ENCODE peak calls at places on chromosomes 1 and 21, in six cellular contexts. One of them, this sample, is unnamed. For H3K4me1, the result is how much of the 10 kb centered on the place peaks cover.

GRCh38 chr1:38246955-38247952 is 200.7 kb upstream of the POU3F1 start:
- DNase-seq in ascending aorta: no peak
- DNase-seq in fibroblast of lung: peak
- DNase-seq in kidney: peak
- DNase-seq in Karpas-422: no peak
- DNase-seq in GM23248: peak
- DNase-seq in this sample: no peak

GRCh38 chr1:218464871-218465270 is 119.7 kb downstream of the TGFB2 start:
- DNase-seq in Karpas-422: no peak
- DNase-seq in GM23248: peak
- DNase-seq in kidney: no peak
- DNase-seq in ascending aorta: no peak
- DNase-seq in fibroblast of lung: no peak
- DNase-seq in this sample: no peak

GRCh38 chr1:164480285-164480907 is 78.6 kb upstream of the PBX1 start:
- DNase-seq in kidney: no peak
- DNase-seq in ascending aorta: no peak
- DNase-seq in Karpas-422: no peak
- DNase-seq in GM23248: no peak
- DNase-seq in fibroblast of lung: no peak
- DNase-seq in this sample: no peak

GRCh38 chr1:109242387-109242786 is 7.0 kb upstream of the CELSR2 start:
- DNase-seq in ascending aorta: no peak
- DNase-seq in Karpas-422: no peak
- DNase-seq in fibroblast of lung: peak
- DNase-seq in kidney: no peak
- DNase-seq in GM23248: peak
- DNase-seq in this sample: peak

GRCh38 chr1:59063501-59063900 is 233.4 kb upstream of the FGGY start:
- DNase-seq in ascending aorta: no peak
- DNase-seq in Karpas-422: no peak
- DNase-seq in GM23248: no peak
- DNase-seq in kidney: no peak
- DNase-seq in fibroblast of lung: no peak
- DNase-seq in this sample: no peak

GRCh38 chr1:36856126-36856525 is 178.2 kb downstream of the GRIK3 start:
- DNase-seq in Karpas-422: no peak
- DNase-seq in ascending aorta: no peak
- DNase-seq in GM23248: no peak
- DNase-seq in kidney: no peak
- DNase-seq in fibroblast of lung: no peak
- DNase-seq in this sample: no peak

GRCh38 chr1:95562230-95562629 is 328.2 kb downstream of the RWDD3 start:
- DNase-seq in GM23248: no peak
- DNase-seq in ascending aorta: no peak
- DNase-seq in fibroblast of lung: no peak
- DNase-seq in Karpas-422: no peak
- DNase-seq in kidney: no peak
- DNase-seq in this sample: no peak

GRCh38 chr1:164806531-164806930 is 247.5 kb downstream of the PBX1 start:
- DNase-seq in GM23248: no peak
- DNase-seq in fibroblast of lung: no peak
- DNase-seq in kidney: no peak
- DNase-seq in Karpas-422: no peak
- DNase-seq in ascending aorta: no peak
- DNase-seq in this sample: no peak

GRCh38 chr1:83086986-83087512 is 911.9 kb downstream of the TTLL7 start:
- DNase-seq in GM23248: no peak
- DNase-seq in ascending aorta: no peak
- DNase-seq in Karpas-422: no peak
- DNase-seq in fibroblast of lung: no peak
- DNase-seq in kidney: no peak
- DNase-seq in this sample: no peak

GRCh38 chr1:189131576-189131975 is 1346.1 kb downstream of the BRINP3 start:
- DNase-seq in ascending aorta: no peak
- DNase-seq in fibroblast of lung: no peak
- DNase-seq in kidney: no peak
- DNase-seq in Karpas-422: no peak
- DNase-seq in GM23248: no peak
- DNase-seq in this sample: no peak

GRCh38 chr1:155177192-155177917 is 3.7 kb downstream of the TRIM46 start:
- DNase-seq in kidney: peak
- DNase-seq in fibroblast of lung: no peak
- DNase-seq in Karpas-422: peak
- DNase-seq in GM23248: no peak
- DNase-seq in ascending aorta: peak
- DNase-seq in this sample: no peak

GRCh38 chr1:1947493-1947892 is 28.4 kb upstream of the TMEM52 start:
- DNase-seq in ascending aorta: no peak
- DNase-seq in Karpas-422: no peak
- DNase-seq in GM23248: no peak
- DNase-seq in kidney: peak
- DNase-seq in fibroblast of lung: no peak
- DNase-seq in this sample: peak

GRCh38 chr1:73998348-73998959 is 199.5 kb downstream of the LRRIQ3 start:
- DNase-seq in kidney: no peak
- DNase-seq in ascending aorta: no peak
- DNase-seq in GM23248: peak
- DNase-seq in fibroblast of lung: peak
- DNase-seq in Karpas-422: peak
- DNase-seq in this sample: no peak

GRCh38 chr21:31972622-31973021 is 99.8 kb downstream of the HUNK start:
- DNase-seq in kidney: no peak
- DNase-seq in GM23248: no peak
- DNase-seq in ascending aorta: no peak
- DNase-seq in fibroblast of lung: no peak
- DNase-seq in Karpas-422: no peak
- DNase-seq in this sample: no peak

GRCh38 chr1:84060781-84061180 is 61.8 kb upstream of the TTLL7 start:
- DNase-seq in fibroblast of lung: no peak
- DNase-seq in kidney: no peak
- DNase-seq in GM23248: no peak
- DNase-seq in ascending aorta: no peak
- DNase-seq in Karpas-422: no peak
- DNase-seq in this sample: no peak

GRCh38 chr1:145906954-145907755 is 2.7 kb downstream of the ITGA10 start:
- DNase-seq in Karpas-422: no peak
- DNase-seq in GM23248: peak
- DNase-seq in fibroblast of lung: no peak
- DNase-seq in ascending aorta: peak
- DNase-seq in kidney: no peak
- DNase-seq in this sample: no peak

GRCh38 chr1:165726169-165726568 is 27.8 kb upstream of the ALDH9A1 start:
- DNase-seq in GM23248: no peak
- DNase-seq in kidney: no peak
- DNase-seq in ascending aorta: no peak
- DNase-seq in Karpas-422: no peak
- DNase-seq in fibroblast of lung: no peak
- DNase-seq in this sample: no peak

GRCh38 chr21:43868461-43868860 is 3.4 kb downstream of the AGPAT3 start:
- DNase-seq in kidney: no peak
- DNase-seq in fibroblast of lung: no peak
- DNase-seq in Karpas-422: no peak
- DNase-seq in GM23248: no peak
- DNase-seq in ascending aorta: no peak
- DNase-seq in this sample: no peak

GRCh38 chr1:29651684-29652665 is 415.7 kb downstream of the PTPRU start:
- DNase-seq in fibroblast of lung: no peak
- DNase-seq in Karpas-422: no peak
- DNase-seq in kidney: no peak
- DNase-seq in GM23248: peak
- DNase-seq in ascending aorta: peak
- DNase-seq in this sample: no peak

GRCh38 chr1:224641030-224641429 is 24.9 kb downstream of the CNIH3 start:
- DNase-seq in ascending aorta: no peak
- DNase-seq in kidney: no peak
- DNase-seq in Karpas-422: no peak
- DNase-seq in GM23248: no peak
- DNase-seq in fibroblast of lung: no peak
- DNase-seq in this sample: no peak

GRCh38 chr1:103616362-103616761 is 865 bp upstream of the AMY2A start:
- DNase-seq in GM23248: no peak
- DNase-seq in fibroblast of lung: no peak
- DNase-seq in Karpas-422: no peak
- DNase-seq in kidney: no peak
- DNase-seq in ascending aorta: no peak
- DNase-seq in this sample: no peak

GRCh38 chr1:162373541-162374375 is 2.9 kb downstream of the SPATA46 start:
- DNase-seq in fibroblast of lung: no peak
- DNase-seq in Karpas-422: no peak
- DNase-seq in kidney: no peak
- DNase-seq in ascending aorta: no peak
- DNase-seq in GM23248: peak
- DNase-seq in this sample: no peak

GRCh38 chr1:214844319-214844718 is 238.2 kb upstream of the KCNK2 start:
- DNase-seq in kidney: no peak
- DNase-seq in Karpas-422: no peak
- DNase-seq in fibroblast of lung: no peak
- DNase-seq in GM23248: no peak
- DNase-seq in ascending aorta: no peak
- DNase-seq in this sample: no peak

GRCh38 chr1:214840366-214840765 is 237.4 kb downstream of the CENPF start:
- DNase-seq in kidney: no peak
- DNase-seq in GM23248: peak
- DNase-seq in Karpas-422: no peak
- DNase-seq in fibroblast of lung: peak
- DNase-seq in ascending aorta: no peak
- DNase-seq in this sample: no peak

GRCh38 chr1:214846276-214846675 is 236.3 kb upstream of the KCNK2 start:
- DNase-seq in ascending aorta: no peak
- DNase-seq in fibroblast of lung: no peak
- DNase-seq in Karpas-422: no peak
- DNase-seq in GM23248: no peak
- DNase-seq in kidney: no peak
- DNase-seq in this sample: no peak

GRCh38 chr1:214842856-214843255 is 239.7 kb upstream of the KCNK2 start:
- DNase-seq in GM23248: peak
- DNase-seq in kidney: no peak
- DNase-seq in ascending aorta: no peak
- DNase-seq in Karpas-422: no peak
- DNase-seq in fibroblast of lung: no peak
- DNase-seq in this sample: no peak

GRCh38 chr1:214843281-214843680 is 239.3 kb upstream of the KCNK2 start:
- DNase-seq in kidney: no peak
- DNase-seq in fibroblast of lung: no peak
- DNase-seq in Karpas-422: no peak
- DNase-seq in ascending aorta: no peak
- DNase-seq in GM23248: peak
- DNase-seq in this sample: no peak
- H3K27ac ChIP-seq in kidney: no peak
- H3K27ac ChIP-seq in fibroblast of lung: no peak
- H3K27ac ChIP-seq in Karpas-422: no peak
- H3K27ac ChIP-seq in ascending aorta: no peak
- H3K27ac ChIP-seq in GM23248: peak
- H3K27ac ChIP-seq in this sample: no peak

GRCh38 chr1:27577504-27578188 is 26.3 kb downstream of the AHDC1 start:
- DNase-seq in kidney: no peak
- DNase-seq in Karpas-422: no peak
- DNase-seq in GM23248: no peak
- DNase-seq in fibroblast of lung: peak
- DNase-seq in ascending aorta: no peak
- DNase-seq in this sample: peak
- H3K4me1 ChIP-seq in kidney: under half
- H3K4me1 ChIP-seq in Karpas-422: under half
- H3K4me1 ChIP-seq in GM23248: half or more
- H3K4me1 ChIP-seq in fibroblast of lung: under half
- H3K4me1 ChIP-seq in ascending aorta: under half
- H3K4me1 ChIP-seq in this sample: under half

GRCh38 chr1:8169364-8170058 is 143.4 kb upstream of the ERRFI1 start:
- DNase-seq in Karpas-422: no peak
- DNase-seq in fibroblast of lung: peak
- DNase-seq in kidney: peak
- DNase-seq in ascending aorta: no peak
- DNase-seq in GM23248: peak
- DNase-seq in this sample: peak
- H3K27ac ChIP-seq in Karpas-422: no peak
- H3K27ac ChIP-seq in fibroblast of lung: peak
- H3K27ac ChIP-seq in kidney: peak
- H3K27ac ChIP-seq in ascending aorta: no peak
- H3K27ac ChIP-seq in GM23248: peak
- H3K27ac ChIP-seq in this sample: no peak

GRCh38 chr21:45108034-45108790 is 33.8 kb downstream of the ADARB1 start:
- DNase-seq in Karpas-422: no peak
- DNase-seq in kidney: no peak
- DNase-seq in ascending aorta: no peak
- DNase-seq in GM23248: no peak
- DNase-seq in fibroblast of lung: no peak
- DNase-seq in this sample: no peak

GRCh38 chr21:45108808-45109800 is 34.7 kb downstream of the ADARB1 start:
- DNase-seq in Karpas-422: no peak
- DNase-seq in GM23248: no peak
- DNase-seq in kidney: no peak
- DNase-seq in ascending aorta: no peak
- DNase-seq in fibroblast of lung: no peak
- DNase-seq in this sample: no peak

GRCh38 chr21:45103966-45104520 is 29.7 kb downstream of the ADARB1 start:
- DNase-seq in Karpas-422: no peak
- DNase-seq in kidney: no peak
- DNase-seq in fibroblast of lung: no peak
- DNase-seq in GM23248: no peak
- DNase-seq in ascending aorta: no peak
- DNase-seq in this sample: no peak

GRCh38 chr21:45104560-45104959 is 30.2 kb downstream of the ADARB1 start:
- DNase-seq in kidney: no peak
- DNase-seq in ascending aorta: no peak
- DNase-seq in Karpas-422: no peak
- DNase-seq in GM23248: peak
- DNase-seq in fibroblast of lung: no peak
- DNase-seq in this sample: peak

DNA sequence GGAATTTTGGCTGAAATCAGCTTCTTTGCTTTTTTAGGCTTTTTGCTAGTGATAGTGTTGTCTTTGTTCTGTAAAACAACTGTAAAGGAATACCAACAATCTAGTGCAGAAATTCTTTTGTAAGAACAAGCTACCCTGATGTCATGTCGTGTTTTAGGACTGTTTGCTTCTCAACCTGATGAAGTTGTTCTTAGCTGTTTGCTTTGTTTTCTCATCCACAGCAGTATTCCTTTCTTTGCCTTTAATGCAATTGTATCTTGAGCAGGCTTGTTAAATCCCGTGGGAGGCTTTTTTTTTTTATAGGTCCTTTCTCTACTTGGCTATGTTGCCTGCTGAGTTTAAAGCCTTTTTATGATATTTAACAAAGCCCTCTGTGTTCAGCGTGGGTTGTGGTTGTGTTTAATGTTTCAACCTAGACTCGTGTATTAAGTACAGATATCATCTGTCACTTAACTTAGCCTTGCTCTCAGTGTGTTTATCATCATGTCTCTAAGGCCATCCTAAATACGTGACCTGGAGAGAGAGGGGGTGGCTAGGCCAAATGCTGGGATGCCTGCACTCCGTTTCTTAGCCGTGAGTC is 31.6 kb downstream of the ADARB1 start:
- DNase-seq in kidney: no peak
- DNase-seq in fibroblast of lung: no peak
- DNase-seq in ascending aorta: no peak
- DNase-seq in Karpas-422: no peak
- DNase-seq in GM23248: no peak
- DNase-seq in this sample: no peak
- H3K4me1 ChIP-seq in kidney: under half
- H3K4me1 ChIP-seq in fibroblast of lung: under half
- H3K4me1 ChIP-seq in ascending aorta: under half
- H3K4me1 ChIP-seq in Karpas-422: under half
- H3K4me1 ChIP-seq in GM23248: under half
- H3K4me1 ChIP-seq in this sample: under half

GRCh38 chr1:150322310-150322709 is 977 bp downstream of the PRPF3 start:
- DNase-seq in ascending aorta: no peak
- DNase-seq in Karpas-422: no peak
- DNase-seq in GM23248: peak
- DNase-seq in fibroblast of lung: peak
- DNase-seq in kidney: no peak
- DNase-seq in this sample: no peak
- H3K27ac ChIP-seq in ascending aorta: no peak
- H3K27ac ChIP-seq in Karpas-422: no peak
- H3K27ac ChIP-seq in GM23248: peak
- H3K27ac ChIP-seq in fibroblast of lung: peak
- H3K27ac ChIP-seq in kidney: no peak
- H3K27ac ChIP-seq in this sample: no peak